ENCODE peak calls at places on chromosomes 12 and 14, in four cellular contexts. F is brain microvascular endothelial cell, H is RWPE2, E is spleen. A is an unnamed sample.

GRCh38 chr14:67641902-67642749 is 22.4 kb downstream of the ARG2 start:
- DNase-seq in F (no peak), H (no peak), E (no peak), A (no peak)

GRCh38 chr12:114888458-114888857 is 204.5 kb upstream of the TBX3 start:
- DNase-seq in F (peak; percentile 43), H (no peak), E (no peak), A (no peak)

GRCh38 chr14:61395115-61395725 is 73.8 kb downstream of the PRKCH start:
- DNase-seq in F (no peak), H (no peak), E (no peak), A (no peak)

GRCh38 chr12:77724367-77724957 is 106.2 kb upstream of the NAV3 start:
- DNase-seq in F (peak; percentile 48), H (no peak), E (no peak), A (no peak)

GRCh38 chr12:21614510-21614909 is 9.9 kb upstream of the GYS2 start:
- DNase-seq in F (no peak), H (no peak), E (no peak), A (no peak)

GRCh38 chr12:67442347-67442841 is 173.2 kb downstream of the CAND1 start:
- DNase-seq in F (no peak), H (no peak), E (no peak), A (peak; percentile 23)

GRCh38 chr14:59009967-59010366 is 178.5 kb upstream of the DAAM1 start:
- DNase-seq in F (no peak), H (no peak), E (no peak), A (no peak)

GRCh38 chr12:77577756-77578155 is 252.9 kb upstream of the NAV3 start:
- DNase-seq in F (no peak), H (no peak), E (no peak), A (no peak)

GRCh38 chr12:90102957-90103652 is 394.5 kb upstream of the ATP2B1 start:
- DNase-seq in F (peak; percentile 38), H (no peak), E (no peak), A (peak; percentile 20)

GRCh38 chr12:103829092-103829491 is 11.9 kb downstream of the NT5DC3 start:
- DNase-seq in F (no peak), H (no peak), E (no peak), A (no peak)

GRCh38 chr12:93261505-93262094 is 116.1 kb upstream of the NUDT4 start:
- DNase-seq in F (no peak), H (no peak), E (no peak), A (no peak)

GRCh38 chr12:107282628-107283027 is 189.3 kb upstream of the CRY1 start:
- DNase-seq in F (no peak), H (no peak), E (no peak), A (no peak)

GRCh38 chr12:104234926-104235499 is 19.4 kb downstream of the TXNRD1 start:
- DNase-seq in F (no peak), H (no peak), E (no peak), A (no peak)

GRCh38 chr12:65520658-65521057 is 242.2 kb downstream of the MSRB3 start:
- DNase-seq in F (no peak), H (no peak), E (no peak), A (no peak)

GRCh38 chr14:95156765-95157194 is 549 bp downstream of the DICER1 start:
- DNase-seq in F (no peak), H (peak; percentile 73), E (peak; percentile 93), A (peak; percentile 50)

GRCh38 chr12:12548713-12549112 is 13.9 kb downstream of the DUSP16 start:
- DNase-seq in F (no peak), H (no peak), E (no peak), A (no peak)

GRCh38 chr12:54419088-54419887 is at the start of gene ITGA5:
- DNase-seq in F (peak; percentile 53), H (peak; percentile 87), E (peak; percentile 88), A (peak; percentile 64)

GRCh38 chr12:89179983-89180382 is 172.3 kb downstream of the DUSP6 start:
- DNase-seq in F (peak; percentile 76), H (peak; percentile 78), E (no peak), A (no peak)

GRCh38 chr12:5511256-5511643 is 79.3 kb downstream of the NTF3 start:
- DNase-seq in F (no peak), H (no peak), E (no peak), A (no peak)
- H3K4me3 ChIP-seq in F (no peak overlapping the region), H (no peak overlapping the region), E (no peak overlapping the region), A (no peak overlapping the region)

DNA sequence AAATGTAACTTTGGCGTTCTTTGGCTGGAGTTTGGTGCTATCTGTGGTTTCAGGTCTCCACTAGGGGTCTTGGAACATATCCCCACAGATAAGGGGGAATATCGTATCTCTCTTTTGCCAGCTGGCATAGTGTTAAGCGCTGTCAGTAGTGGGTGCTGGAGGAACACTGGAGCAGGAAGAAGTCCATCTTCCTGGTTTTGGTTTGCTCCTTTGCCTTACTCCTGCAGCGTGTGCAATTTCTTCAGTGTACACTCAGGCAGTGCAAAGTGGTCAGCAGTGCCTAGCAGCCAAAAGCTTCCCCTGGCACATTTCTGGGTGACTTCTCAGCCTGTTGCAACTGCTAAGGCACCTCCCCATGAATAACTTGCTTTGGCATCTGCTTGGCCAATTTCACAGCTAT is 11.7 kb upstream of the RIPK3 start:
- DNase-seq in F (no peak), H (no peak), E (no peak), A (peak; percentile 38)
- TF ChIP-seq CTCF in F (peak; percentile 33), H (peak; percentile 29), E (no peak), A (no peak)

GRCh38 chr14:68674538-68675232 is 118.2 kb downstream of the ZFP36L1 start:
- DNase-seq in F (no peak), H (no peak), E (no peak), A (no peak)
- H3K27ac ChIP-seq in F (no peak overlapping the region), H (peak overlapping the region; percentile 100), E (no peak overlapping the region), A (no peak overlapping the region)

DNA sequence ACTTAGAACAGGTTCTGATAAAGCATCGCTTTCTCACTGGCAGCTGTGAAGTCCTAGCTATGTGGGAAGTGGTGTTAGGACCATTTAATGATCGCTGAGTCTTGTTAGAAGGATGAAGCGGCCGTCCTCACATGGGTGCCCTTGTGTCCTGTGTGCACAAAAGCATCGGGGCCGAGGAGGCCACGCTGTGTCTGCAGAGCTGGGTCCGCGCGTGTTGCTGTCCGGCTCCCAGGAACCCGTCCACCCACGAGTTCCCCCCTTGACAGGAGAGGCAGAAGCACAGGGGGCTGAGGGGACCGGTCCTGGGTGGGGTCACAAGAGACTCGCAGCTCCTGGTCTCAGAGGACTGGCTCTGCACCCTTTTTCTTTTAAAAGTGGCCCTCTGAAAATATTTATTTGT is 90.4 kb downstream of the ADGRD1 start:
- DNase-seq in F (no peak), H (peak; percentile 54), E (peak; percentile 71), A (no peak)
- H3K4me3 ChIP-seq in F (no peak overlapping the region), H (no peak overlapping the region), E (no peak overlapping the region), A (no peak overlapping the region)

A was measured in testis.